ENCODE peak calls at places on chromosomes 5 and 9, in nine cellular contexts. G, Y, U, L, H, R, X, W and V are unnamed samples.

GRCh38 chr5:96016216-96016615 is 54.6 kb upstream of the ELL2 start:
- DNase-seq in G (no peak), Y (no peak), U (no peak), L (no peak), H (no peak), R (no peak), X (no peak), W (no peak), V (no peak)

GRCh38 chr9:33288828-33289483 is 1.4 kb upstream of the NFX1 start:
- DNase-seq in G (no peak), Y (no peak), U (no peak), L (no peak), H (peak), R (no peak), X (no peak), W (no peak), V (no peak)

GRCh38 chr9:4430492-4431261 is 59.6 kb upstream of the SLC1A1 start:
- DNase-seq in G (no peak), Y (no peak), U (no peak), L (no peak), H (no peak), R (no peak), X (peak), W (no peak), V (peak)

GRCh38 chr9:20671635-20672034 is 12.4 kb upstream of the FOCAD start:
- DNase-seq in G (no peak), Y (no peak), U (no peak), L (no peak), H (no peak), R (no peak), X (no peak), W (no peak), V (no peak)

GRCh38 chr9:89436326-89436725 is 61.6 kb downstream of the SEMA4D start:
- DNase-seq in G (no peak), Y (no peak), U (no peak), L (no peak), H (no peak), R (no peak), X (no peak), W (no peak), V (no peak)

GRCh38 chr9:16509946-16510504 is 360.4 kb downstream of the BNC2 start:
- DNase-seq in G (no peak), Y (no peak), U (no peak), L (no peak), H (no peak), R (no peak), X (peak), W (no peak), V (peak)

GRCh38 chr5:66074891-66075290 is 69.2 kb upstream of the SREK1 start:
- DNase-seq in G (no peak), Y (no peak), U (no peak), L (no peak), H (no peak), R (no peak), X (no peak), W (no peak), V (no peak)

GRCh38 chr9:1100945-1101344 is 50.8 kb downstream of the DMRT2 start:
- DNase-seq in G (peak), Y (no peak), U (no peak), L (peak), H (peak), R (no peak), X (no peak), W (peak), V (peak)

GRCh38 chr9:78430387-78430786 is 133.5 kb downstream of the PSAT1 start:
- DNase-seq in G (no peak), Y (no peak), U (no peak), L (no peak), H (no peak), R (no peak), X (no peak), W (no peak), V (no peak)

GRCh38 chr5:98490348-98490747 is 283.1 kb upstream of the RGMB start:
- DNase-seq in G (no peak), Y (no peak), U (no peak), L (no peak), H (no peak), R (no peak), X (no peak), W (no peak), V (no peak)

GRCh38 chr9:100884518-100884917 is 144.0 kb upstream of the PLPPR1 start:
- DNase-seq in G (peak), Y (no peak), U (no peak), L (no peak), H (no peak), R (no peak), X (no peak), W (no peak), V (no peak)

GRCh38 chr5:94174748-94175411 is 433.5 kb upstream of the POU5F2 start:
- DNase-seq in G (peak), Y (no peak), U (no peak), L (peak), H (no peak), R (no peak), X (peak), W (no peak), V (peak)

GRCh38 chr9:26375448-26375847 is 517.2 kb downstream of the CAAP1 start:
- DNase-seq in G (no peak), Y (no peak), U (no peak), L (no peak), H (no peak), R (no peak), X (no peak), W (no peak), V (peak)

GRCh38 chr9:37035472-37036236 is 1.6 kb upstream of the PAX5 start:
- DNase-seq in G (peak), Y (no peak), U (no peak), L (no peak), H (no peak), R (no peak), X (peak), W (no peak), V (no peak)

GRCh38 chr9:88722753-88723152 is 187.8 kb downstream of the NXNL2 start:
- DNase-seq in G (peak), Y (no peak), U (no peak), L (no peak), H (no peak), R (no peak), X (no peak), W (no peak), V (no peak)

GRCh38 chr5:160339406-160340140 is 27.2 kb upstream of the CCNJL start:
- DNase-seq in G (no peak), Y (no peak), U (no peak), L (no peak), H (no peak), R (no peak), X (peak), W (no peak), V (peak)

GRCh38 chr5:111072949-111073682 is 1.6 kb downstream of the TSLP start:
- DNase-seq in G (peak), Y (peak), U (peak), L (peak), H (peak), R (no peak), X (peak), W (no peak), V (no peak)

GRCh38 chr5:118006229-118006628 is 982.1 kb downstream of the DTWD2 start:
- DNase-seq in G (no peak), Y (no peak), U (no peak), L (no peak), H (no peak), R (no peak), X (no peak), W (no peak), V (no peak)

GRCh38 chr5:160159991-160160826 is 41.0 kb upstream of the PWWP2A start:
- DNase-seq in G (peak), Y (no peak), U (no peak), L (no peak), H (no peak), R (no peak), X (peak), W (no peak), V (no peak)

GRCh38 chr9:118529210-118529609 is 825.0 kb downstream of the TLR4 start:
- DNase-seq in G (peak), Y (no peak), U (no peak), L (no peak), H (no peak), R (no peak), X (peak), W (no peak), V (peak)

GRCh38 chr5:51034501-51034900 is 348.7 kb upstream of the ISL1 start:
- DNase-seq in G (no peak), Y (no peak), U (no peak), L (no peak), H (no peak), R (no peak), X (no peak), W (no peak), V (no peak)

GRCh38 chr5:6582507-6583048 is 50.3 kb downstream of the NSUN2 start:
- DNase-seq in G (no peak), Y (no peak), U (no peak), L (no peak), H (no peak), R (no peak), X (no peak), W (no peak), V (no peak)

GRCh38 chr5:109318455-109319108 is 91.2 kb downstream of the PJA2 start:
- DNase-seq in G (no peak), Y (no peak), U (no peak), L (no peak), H (no peak), R (no peak), X (no peak), W (no peak), V (peak)

GRCh38 chr9:107237873-107238272 is 45.2 kb upstream of the RAD23B start:
- DNase-seq in G (no peak), Y (no peak), U (no peak), L (no peak), H (no peak), R (no peak), X (no peak), W (no peak), V (no peak)

GRCh38 chr9:14838701-14839100 is 71.5 kb downstream of the FREM1 start:
- DNase-seq in G (no peak), Y (no peak), U (no peak), L (no peak), H (no peak), R (no peak), X (no peak), W (no peak), V (peak)

GRCh38 chr9:78437721-78438610 is 141.0 kb downstream of the PSAT1 start:
- DNase-seq in G (peak), Y (no peak), U (no peak), L (no peak), H (no peak), R (no peak), X (no peak), W (no peak), V (no peak)

GRCh38 chr9:137294091-137294683 is 7.9 kb downstream of the NRARP start:
- DNase-seq in G (peak), Y (no peak), U (no peak), L (peak), H (peak), R (no peak), X (peak), W (peak), V (peak)

GRCh38 chr5:92544042-92544441 is 1037.0 kb downstream of the NR2F1-AS1 start:
- DNase-seq in G (no peak), Y (no peak), U (no peak), L (no peak), H (no peak), R (no peak), X (peak), W (no peak), V (peak)

GRCh38 chr5:83662558-83662957 is 58.1 kb downstream of the HAPLN1 start:
- DNase-seq in G (no peak), Y (no peak), U (no peak), L (no peak), H (no peak), R (no peak), X (peak), W (no peak), V (no peak)